ENCODE peak calls at places on chromosome 12, in eight cellular contexts. One of them, this sample, is unnamed.

GRCh38 chr12:71007736-71008449 is 87.4 kb upstream of the PTPRR start:
- DNase-seq in caudate nucleus: no peak
- DNase-seq in nephron progenitor cell: no peak
- DNase-seq in NCI-H2171 treated with DMSO at 0.1 percent for 48 hours: no peak
- DNase-seq in NCI-H2081: no peak
- DNase-seq in psoas muscle: no peak
- DNase-seq in EL: no peak
- DNase-seq in left ventricle myocardium superior: no peak
- DNase-seq in this sample: no peak

GRCh38 chr12:22283006-22283506 is 51.5 kb downstream of the ST8SIA1 start:
- DNase-seq in caudate nucleus: no peak
- DNase-seq in nephron progenitor cell: no peak
- DNase-seq in NCI-H2171 treated with DMSO at 0.1 percent for 48 hours: no peak
- DNase-seq in NCI-H2081: no peak
- DNase-seq in psoas muscle: no peak
- DNase-seq in EL: peak; percentile 90
- DNase-seq in left ventricle myocardium superior: no peak
- DNase-seq in this sample: no peak

GRCh38 chr12:42332301-42332894 is 6.4 kb downstream of the PPHLN1 start:
- DNase-seq in caudate nucleus: no peak
- DNase-seq in nephron progenitor cell: no peak
- DNase-seq in NCI-H2171 treated with DMSO at 0.1 percent for 48 hours: peak; percentile 51
- DNase-seq in NCI-H2081: peak; percentile 17
- DNase-seq in psoas muscle: no peak
- DNase-seq in EL: peak; percentile 48
- DNase-seq in left ventricle myocardium superior: no peak
- DNase-seq in this sample: no peak

GRCh38 chr12:31220633-31221565 is 105.1 kb downstream of the SINHCAF start:
- DNase-seq in caudate nucleus: no peak
- DNase-seq in nephron progenitor cell: no peak
- DNase-seq in NCI-H2171 treated with DMSO at 0.1 percent for 48 hours: no peak
- DNase-seq in NCI-H2081: no peak
- DNase-seq in psoas muscle: no peak
- DNase-seq in EL: no peak
- DNase-seq in left ventricle myocardium superior: no peak
- DNase-seq in this sample: no peak

GRCh38 chr12:95601626-95602025 is 50.4 kb upstream of the USP44 start:
- DNase-seq in caudate nucleus: no peak
- DNase-seq in nephron progenitor cell: no peak
- DNase-seq in NCI-H2171 treated with DMSO at 0.1 percent for 48 hours: no peak
- DNase-seq in NCI-H2081: no peak
- DNase-seq in psoas muscle: no peak
- DNase-seq in EL: peak; percentile 70
- DNase-seq in left ventricle myocardium superior: no peak
- DNase-seq in this sample: no peak

GRCh38 chr12:71155228-71155627 is 2.6 kb downstream of the TSPAN8 start:
- DNase-seq in caudate nucleus: no peak
- DNase-seq in nephron progenitor cell: no peak
- DNase-seq in NCI-H2171 treated with DMSO at 0.1 percent for 48 hours: no peak
- DNase-seq in NCI-H2081: no peak
- DNase-seq in psoas muscle: no peak
- DNase-seq in EL: no peak
- DNase-seq in left ventricle myocardium superior: no peak
- DNase-seq in this sample: no peak

GRCh38 chr12:106774808-106775524 is 484 bp downstream of the RIC8B start:
- DNase-seq in caudate nucleus: no peak
- DNase-seq in nephron progenitor cell: no peak
- DNase-seq in NCI-H2171 treated with DMSO at 0.1 percent for 48 hours: no peak
- DNase-seq in NCI-H2081: no peak
- DNase-seq in psoas muscle: no peak
- DNase-seq in EL: no peak
- DNase-seq in left ventricle myocardium superior: no peak
- DNase-seq in this sample: no peak

GRCh38 chr12:32483499-32483898 is 84.1 kb downstream of the FGD4 start:
- DNase-seq in caudate nucleus: no peak
- DNase-seq in nephron progenitor cell: no peak
- DNase-seq in NCI-H2171 treated with DMSO at 0.1 percent for 48 hours: no peak
- DNase-seq in NCI-H2081: no peak
- DNase-seq in psoas muscle: no peak
- DNase-seq in EL: no peak
- DNase-seq in left ventricle myocardium superior: no peak
- DNase-seq in this sample: no peak

GRCh38 chr12:119229837-119230236 is 51.1 kb downstream of the HSPB8 start:
- DNase-seq in caudate nucleus: no peak
- DNase-seq in nephron progenitor cell: peak; percentile 59
- DNase-seq in NCI-H2171 treated with DMSO at 0.1 percent for 48 hours: peak; percentile 94
- DNase-seq in NCI-H2081: no peak
- DNase-seq in psoas muscle: peak; percentile 30
- DNase-seq in EL: peak; percentile 28
- DNase-seq in left ventricle myocardium superior: no peak
- DNase-seq in this sample: no peak

GRCh38 chr12:123843912-123844748 is 82.0 kb downstream of the DNAH10 start:
- DNase-seq in caudate nucleus: no peak
- DNase-seq in nephron progenitor cell: no peak
- DNase-seq in NCI-H2171 treated with DMSO at 0.1 percent for 48 hours: no peak
- DNase-seq in NCI-H2081: no peak
- DNase-seq in psoas muscle: no peak
- DNase-seq in EL: no peak
- DNase-seq in left ventricle myocardium superior: no peak
- DNase-seq in this sample: no peak

GRCh38 chr12:6057693-6058092 is 66.8 kb downstream of the VWF start:
- DNase-seq in caudate nucleus: no peak
- DNase-seq in nephron progenitor cell: peak; percentile 62
- DNase-seq in NCI-H2171 treated with DMSO at 0.1 percent for 48 hours: no peak
- DNase-seq in NCI-H2081: no peak
- DNase-seq in psoas muscle: no peak
- DNase-seq in EL: no peak
- DNase-seq in left ventricle myocardium superior: no peak
- DNase-seq in this sample: no peak

GRCh38 chr12:94057262-94058151 is 90.9 kb upstream of the PLXNC1 start:
- DNase-seq in caudate nucleus: no peak
- DNase-seq in nephron progenitor cell: no peak
- DNase-seq in NCI-H2171 treated with DMSO at 0.1 percent for 48 hours: no peak
- DNase-seq in NCI-H2081: no peak
- DNase-seq in psoas muscle: no peak
- DNase-seq in EL: peak; percentile 53
- DNase-seq in left ventricle myocardium superior: no peak
- DNase-seq in this sample: no peak